ENCODE peak calls at places on chromosomes 11 and 22, in seven cellular contexts. Y, B, A, H, L, P and X are unnamed samples.

GRCh38 chr11:125337836-125338235 is 158.2 kb downstream of the FEZ1 start:
- DNase-seq in Y (peak; percentile 34), B (no peak), A (no peak), H (no peak), L (no peak), P (no peak), X (no peak)

GRCh38 chr22:47063606-47064005 is 301.2 kb downstream of the TBC1D22A start:
- DNase-seq in Y (no peak), B (peak; percentile 24), A (no peak), H (no peak), L (no peak), P (no peak), X (no peak)

GRCh38 chr11:95147364-95147905 is 57.8 kb downstream of the ENDOD1 start:
- DNase-seq in Y (no peak), B (no peak), A (no peak), H (peak; percentile 94), L (peak; percentile 55), P (peak; percentile 45), X (no peak)

GRCh38 chr11:12287009-12287373 is 90.4 kb upstream of the PARVA start:
- DNase-seq in Y (no peak), B (no peak), A (no peak), H (peak; percentile 97), L (peak; percentile 89), P (peak; percentile 54), X (peak; percentile 86)

GRCh38 chr22:21761994-21762680 is 26.5 kb upstream of the YPEL1 start:
- DNase-seq in Y (no peak), B (peak; percentile 13), A (no peak), H (no peak), L (no peak), P (no peak), X (no peak)

GRCh38 chr11:116173946-116174911 is 598.6 kb downstream of the BUD13 start:
- DNase-seq in Y (peak; percentile 1), B (peak; percentile 59), A (peak; percentile 97), H (no peak), L (no peak), P (no peak), X (no peak)

GRCh38 chr22:49368221-49368975 is 459.3 kb downstream of the BRD1 start:
- DNase-seq in Y (no peak), B (peak; percentile 22), A (no peak), H (no peak), L (no peak), P (peak; percentile 23), X (no peak)

GRCh38 chr22:39940757-39941305 is 19.4 kb upstream of the TMA7B start:
- DNase-seq in Y (no peak), B (peak; percentile 26), A (no peak), H (peak; percentile 29), L (no peak), P (no peak), X (no peak)

GRCh38 chr22:37896181-37896592 is 9.9 kb upstream of the MICALL1 start:
- DNase-seq in Y (peak; percentile 30), B (no peak), A (no peak), H (peak; percentile 71), L (no peak), P (no peak), X (no peak)

GRCh38 chr22:25627271-25627848 is 62.9 kb downstream of the GRK3 start:
- DNase-seq in Y (no peak), B (no peak), A (no peak), H (no peak), L (no peak), P (no peak), X (no peak)

GRCh38 chr22:24117942-24118341 is 63.3 kb upstream of the SUSD2 start:
- DNase-seq in Y (no peak), B (peak; percentile 82), A (peak; percentile 51), H (no peak), L (no peak), P (no peak), X (no peak)

DNA sequence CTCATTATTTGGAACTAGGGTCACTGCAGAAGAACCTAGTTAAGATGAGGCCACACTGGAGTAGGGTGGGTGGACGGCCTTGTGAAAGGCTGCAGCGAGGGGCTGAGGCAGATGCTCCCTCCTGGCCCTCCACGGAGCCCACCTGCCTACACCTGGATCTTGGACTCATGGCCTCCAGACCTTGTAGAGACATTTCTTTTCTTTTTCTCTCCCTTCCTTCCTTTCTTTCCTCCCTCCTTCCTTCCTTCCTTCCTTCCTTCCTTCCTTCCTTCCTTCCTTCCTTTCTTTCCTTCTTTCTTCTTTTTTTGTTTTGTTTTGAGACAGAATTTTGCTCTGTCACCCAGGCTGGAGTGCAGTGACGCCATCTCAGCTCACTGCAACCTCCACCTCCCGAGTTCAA is 26.6 kb downstream of the DUSP8 start:
- DNase-seq in Y (no peak), B (no peak), A (no peak), H (no peak), L (no peak), P (no peak), X (no peak)
- H3K4me3 ChIP-seq in Y (no peak overlapping the region), B (no peak overlapping the region), A (no peak overlapping the region), H (no peak overlapping the region), L (no peak overlapping the region), P (no peak overlapping the region), X (no peak overlapping the region)

GRCh38 chr11:67419330-67420049 is 4.0 kb downstream of the CARNS1 start:
- DNase-seq in Y (no peak), B (no peak), A (no peak), H (no peak), L (no peak), P (no peak), X (no peak)

GRCh38 chr11:67420147-67420645 is 4.7 kb downstream of the CARNS1 start:
- DNase-seq in Y (no peak), B (no peak), A (no peak), H (no peak), L (no peak), P (no peak), X (no peak)

GRCh38 chr11:67416416-67417335 is 1.2 kb downstream of the CARNS1 start:
- DNase-seq in Y (no peak), B (no peak), A (no peak), H (peak; percentile 53), L (no peak), P (no peak), X (no peak)

GRCh38 chr11:67417425-67417824 is 1.9 kb downstream of the CARNS1 start:
- DNase-seq in Y (no peak), B (no peak), A (no peak), H (no peak), L (no peak), P (no peak), X (no peak)

DNA sequence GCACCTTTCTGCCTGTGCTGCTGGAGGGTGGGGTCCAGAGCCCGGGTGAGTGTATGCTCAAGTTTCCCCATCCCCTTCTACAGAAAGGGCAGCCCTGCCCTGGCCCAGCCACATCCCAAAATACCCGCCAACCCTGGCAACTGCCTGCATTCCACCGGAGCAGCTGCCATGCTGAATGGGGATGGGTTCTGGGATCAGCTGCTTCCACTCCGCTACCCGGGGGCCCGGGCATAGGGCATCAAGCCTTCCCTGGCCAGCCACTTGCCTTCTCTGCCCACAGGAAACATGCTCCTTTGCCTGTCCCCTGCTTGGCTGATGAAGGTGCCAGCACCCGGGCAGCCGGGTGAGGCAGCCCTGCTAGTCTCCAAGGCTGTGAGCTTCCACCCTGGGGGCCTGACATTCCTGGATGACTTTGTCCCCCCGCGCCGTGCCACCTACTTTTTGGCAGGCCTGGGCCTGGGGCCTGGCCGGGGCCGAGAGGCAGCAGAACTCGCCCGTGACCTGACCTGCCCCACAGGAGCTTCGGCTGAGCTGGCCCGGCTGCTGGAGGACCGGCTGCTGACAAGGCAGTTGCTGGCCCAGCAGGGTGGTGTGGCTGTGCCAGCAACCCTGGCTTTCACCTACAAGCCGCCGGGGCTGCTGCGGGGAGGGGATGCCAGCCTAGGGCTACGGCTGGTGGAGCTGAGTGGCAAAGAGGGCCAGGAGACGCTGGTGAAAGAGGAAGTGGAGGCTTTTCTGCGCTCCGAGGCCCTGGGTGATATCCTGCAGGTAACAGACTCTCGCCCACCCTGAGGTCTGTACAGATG is 3.2 kb downstream of the CARNS1 start:
- DNase-seq in Y (peak; percentile 59), B (no peak), A (no peak), H (no peak), L (no peak), P (no peak), X (no peak)
- H3K4me3 ChIP-seq in Y (no peak overlapping the region), B (no peak overlapping the region), A (no peak overlapping the region), H (no peak overlapping the region), L (no peak overlapping the region), P (no peak overlapping the region), X (no peak overlapping the region)

GRCh38 chr11:117837791-117838190 is 13.2 kb upstream of the FXYD2 start:
- DNase-seq in Y (peak; percentile 1), B (no peak), A (no peak), H (no peak), L (no peak), P (no peak), X (no peak)

GRCh38 chr11:117835576-117835975 is 11.0 kb upstream of the FXYD2 start:
- DNase-seq in Y (no peak), B (no peak), A (no peak), H (no peak), L (no peak), P (no peak), X (no peak)

GRCh38 chr11:117836077-117836960 is 11.8 kb upstream of the FXYD2 start:
- DNase-seq in Y (no peak), B (no peak), A (no peak), H (no peak), L (no peak), P (peak; percentile 65), X (no peak)

GRCh38 chr11:117839234-117839882 is 14.8 kb upstream of the FXYD2 start:
- DNase-seq in Y (peak; percentile 2), B (no peak), A (no peak), H (no peak), L (no peak), P (no peak), X (no peak)

DNA sequence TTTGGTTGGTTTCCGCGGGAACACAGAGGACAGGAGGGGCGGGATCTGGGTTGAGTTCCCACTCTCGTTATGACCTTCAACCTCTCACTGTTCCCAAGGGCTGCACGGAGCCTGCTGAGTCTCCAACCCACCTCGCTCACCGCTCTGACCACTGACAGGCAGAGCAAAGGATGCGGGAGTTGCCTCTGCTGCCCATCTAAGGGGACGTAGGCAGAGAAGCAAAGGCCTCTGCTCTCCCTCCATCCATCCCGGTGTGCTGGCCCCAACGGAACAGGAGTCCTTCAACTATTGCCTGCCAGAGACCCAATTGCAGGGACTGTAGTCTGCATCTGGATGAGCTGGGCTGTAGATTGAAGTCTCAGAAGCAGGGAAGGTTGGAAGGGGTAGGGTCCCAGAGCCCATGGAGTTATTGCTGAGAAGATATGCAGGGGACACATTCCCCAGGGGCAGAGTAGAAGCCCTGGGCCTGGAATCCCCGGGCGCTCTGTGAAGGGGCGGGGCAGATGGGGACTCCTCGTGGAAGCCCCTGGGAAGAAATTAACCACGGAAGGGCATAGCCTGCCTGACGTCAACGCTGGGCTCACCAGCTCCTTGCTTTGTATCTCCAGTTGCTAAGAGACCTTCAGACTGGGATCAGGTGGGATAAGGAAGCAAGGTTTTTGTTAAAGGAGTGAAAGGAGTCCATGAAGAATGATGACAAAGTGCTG is 12.7 kb upstream of the FXYD2 start:
- DNase-seq in Y (peak; percentile 5), B (no peak), A (no peak), H (no peak), L (no peak), P (no peak), X (no peak)
- H3K4me3 ChIP-seq in Y (no peak overlapping the region), B (no peak overlapping the region), A (no peak overlapping the region), H (no peak overlapping the region), L (no peak overlapping the region), P (no peak overlapping the region), X (no peak overlapping the region)

DNA sequence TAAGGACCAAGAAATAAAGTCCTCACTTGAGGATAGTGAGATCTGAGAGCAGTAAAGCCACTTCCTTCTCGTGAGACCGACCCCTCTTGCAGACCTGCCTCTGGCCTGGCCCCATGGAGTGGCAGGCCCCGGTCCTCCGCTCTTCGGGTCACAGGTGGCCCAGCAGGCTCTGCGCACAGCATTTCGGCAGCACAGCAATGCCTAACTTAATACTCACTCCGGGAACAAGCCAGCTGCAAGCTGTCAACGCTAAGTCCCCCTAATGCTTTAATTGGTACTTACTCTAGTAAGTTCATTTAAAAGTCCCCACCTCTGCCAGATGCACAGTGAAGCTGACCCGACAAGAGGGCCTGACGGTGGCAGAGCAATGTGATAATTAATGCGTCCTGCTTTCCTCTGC is 349.3 kb upstream of the B3GAT1 start:
- DNase-seq in Y (no peak), B (no peak), A (peak; percentile 69), H (no peak), L (no peak), P (no peak), X (no peak)
- H3K4me3 ChIP-seq in Y (no peak overlapping the region), B (no peak overlapping the region), A (no peak overlapping the region), H (no peak overlapping the region), L (no peak overlapping the region), P (no peak overlapping the region), X (no peak overlapping the region)